ENCODE peak calls at places on chromosomes 16 and 17, in six cellular contexts. X, C, Q, N, L and G are unnamed samples. For H3K4me1, the result is how much of the 10 kb centered on the place peaks cover.

GRCh38 chr16:67884684-67885083 is at the start of gene NRN1L:
- DNase-seq in X (peak), C (peak), Q (peak), N (peak), L (no peak), G (peak)

GRCh38 chr17:6752068-6752909 is 3.6 kb upstream of the XAF1 start:
- DNase-seq in X (no peak), C (no peak), Q (peak), N (no peak), L (no peak), G (no peak)

GRCh38 chr17:77345260-77345910 is 204.6 kb downstream of the SEC14L1 start:
- DNase-seq in X (peak), C (no peak), Q (peak), N (no peak), L (no peak), G (no peak)

GRCh38 chr16:58727028-58727781 is 6.9 kb downstream of the GOT2 start:
- DNase-seq in X (no peak), C (no peak), Q (no peak), N (no peak), L (no peak), G (no peak)

GRCh38 chr16:85399583-85400284 is 213.4 kb upstream of the GSE1 start:
- DNase-seq in X (no peak), C (no peak), Q (no peak), N (peak), L (peak), G (peak)

GRCh38 chr17:79940381-79941087 is 95.1 kb downstream of the TBC1D16 start:
- DNase-seq in X (no peak), C (no peak), Q (no peak), N (no peak), L (peak), G (peak)

GRCh38 chr17:44363613-44364159 is at the start of gene FAM171A2:
- DNase-seq in X (no peak), C (peak), Q (no peak), N (peak), L (peak), G (peak)

GRCh38 chr16:4263504-4264436 is 9.1 kb downstream of the TFAP4 start:
- DNase-seq in X (peak), C (peak), Q (peak), N (peak), L (peak), G (peak)

GRCh38 chr17:36152639-36153120 is 23.8 kb downstream of the TBC1D3B start:
- DNase-seq in X (no peak), C (no peak), Q (no peak), N (no peak), L (no peak), G (no peak)

GRCh38 chr17:65290616-65291015 is 153.4 kb downstream of the RGS9 start:
- DNase-seq in X (no peak), C (no peak), Q (no peak), N (no peak), L (no peak), G (no peak)

GRCh38 chr16:58444265-58444664 is 52.0 kb downstream of the GINS3 start:
- DNase-seq in X (no peak), C (no peak), Q (no peak), N (no peak), L (no peak), G (no peak)

GRCh38 chr16:47139561-47140185 is 4.1 kb downstream of the NETO2 start:
- DNase-seq in X (no peak), C (no peak), Q (no peak), N (no peak), L (no peak), G (no peak)

GRCh38 chr17:3657874-3658783 is 10.2 kb downstream of the TAX1BP3 start:
- DNase-seq in X (no peak), C (no peak), Q (no peak), N (no peak), L (no peak), G (no peak)

GRCh38 chr17:48003686-48004120 is 32.8 kb downstream of the CDK5RAP3 start:
- DNase-seq in X (no peak), C (peak), Q (no peak), N (no peak), L (no peak), G (no peak)

GRCh38 chr16:20327444-20328041 is at the start of gene GP2:
- DNase-seq in X (no peak), C (peak), Q (no peak), N (no peak), L (peak), G (no peak)

GRCh38 chr16:81697321-81697885 is 81.7 kb upstream of the PLCG2 start:
- DNase-seq in X (no peak), C (peak), Q (no peak), N (peak), L (peak), G (peak)

GRCh38 chr16:69329369-69330285 is 761 bp downstream of the PDF start:
- DNase-seq in X (no peak), C (peak), Q (no peak), N (no peak), L (peak), G (peak)

GRCh38 chr16:3022208-3022696 is 1.5 kb downstream of the HCFC1R1 start:
- DNase-seq in X (peak), C (peak), Q (peak), N (peak), L (peak), G (peak)

GRCh38 chr17:69551212-69552010 is 136.9 kb downstream of the MAP2K6 start:
- DNase-seq in X (no peak), C (no peak), Q (no peak), N (no peak), L (no peak), G (no peak)

GRCh38 chr17:51371732-51372151 is 111.4 kb downstream of the UTP18 start:
- DNase-seq in X (no peak), C (peak), Q (no peak), N (no peak), L (no peak), G (peak)

GRCh38 chr16:85125570-85126382 is 13.5 kb upstream of the CIBAR2 start:
- DNase-seq in X (no peak), C (no peak), Q (no peak), N (peak), L (peak), G (no peak)

GRCh38 chr17:71472809-71473789 is 647.7 kb upstream of the SOX9 start:
- DNase-seq in X (no peak), C (peak), Q (no peak), N (no peak), L (no peak), G (peak)

GRCh38 chr17:5120036-5120435 is 4.2 kb downstream of the USP6 start:
- DNase-seq in X (no peak), C (no peak), Q (no peak), N (no peak), L (peak), G (no peak)

GRCh38 chr16:81004646-81005353 is 1.9 kb downstream of the CMC2 start:
- DNase-seq in X (no peak), C (peak), Q (no peak), N (no peak), L (no peak), G (no peak)

GRCh38 chr17:76968707-76969597 is 100.7 kb downstream of the MGAT5B start:
- DNase-seq in X (no peak), C (peak), Q (peak), N (no peak), L (no peak), G (peak)

GRCh38 chr16:89113152-89113547 is 19.5 kb downstream of the ACSF3 start:
- DNase-seq in X (no peak), C (no peak), Q (no peak), N (peak), L (no peak), G (no peak)

GRCh38 chr17:56913000-56913866 is 616 bp downstream of the TRIM25 start:
- DNase-seq in X (no peak), C (peak), Q (no peak), N (no peak), L (peak), G (no peak)

GRCh38 chr16:24525970-24526559 is 13.3 kb upstream of the RBBP6 start:
- DNase-seq in X (no peak), C (no peak), Q (peak), N (no peak), L (no peak), G (peak)

GRCh38 chr17:58487589-58488427 is at the start of gene HSF5:
- DNase-seq in X (no peak), C (no peak), Q (no peak), N (peak), L (peak), G (no peak)

GRCh38 chr17:75830168-75831031 is 13.8 kb downstream of the UNC13D start:
- DNase-seq in X (no peak), C (peak), Q (no peak), N (no peak), L (peak), G (no peak)

GRCh38 chr16:69709456-69710084 is 16.8 kb downstream of the NQO1 start:
- DNase-seq in X (no peak), C (peak), Q (no peak), N (no peak), L (no peak), G (no peak)

GRCh38 chr17:29982991-29983390 is 41.6 kb downstream of the EFCAB5 start:
- DNase-seq in X (no peak), C (no peak), Q (no peak), N (no peak), L (no peak), G (no peak)

GRCh38 chr17:70622382-70623260 is 453.3 kb downstream of the KCNJ2 start:
- DNase-seq in X (no peak), C (peak), Q (peak), N (peak), L (no peak), G (peak)

DNA sequence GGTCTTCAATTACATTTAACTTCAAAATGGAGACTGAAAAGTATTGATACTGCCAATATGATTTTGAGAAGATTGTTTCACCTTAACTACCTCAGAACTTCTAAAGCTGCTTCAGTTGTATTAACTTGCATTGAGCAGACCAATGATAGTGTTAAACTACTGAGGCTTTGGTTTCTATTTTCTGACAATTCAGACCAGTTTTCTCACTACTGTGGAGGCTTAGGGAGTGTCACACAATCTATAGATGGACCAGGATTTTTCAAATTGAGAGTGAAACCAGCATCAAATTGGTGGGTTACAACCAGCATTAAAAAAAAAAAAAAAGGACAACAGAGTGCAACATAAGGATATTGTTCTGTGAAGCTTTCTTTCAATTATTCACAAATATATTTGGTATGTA is 21.2 kb downstream of the COG1 start:
- DNase-seq in X (no peak), C (no peak), Q (no peak), N (no peak), L (no peak), G (no peak)
- H3K4me3 ChIP-seq in X (no peak), C (no peak), Q (no peak), N (no peak), L (no peak), G (no peak)

GRCh38 chr16:70737377-70738082 is 51.7 kb upstream of the MTSS2 start:
- DNase-seq in X (peak), C (no peak), Q (peak), N (peak), L (no peak), G (no peak)
- H3K4me1 ChIP-seq in X (under half), C (under half), Q (under half), N (half or more), L (under half), G (under half)

GRCh38 chr17:39169101-39169500 is 3.1 kb upstream of the ARL5C start:
- DNase-seq in X (no peak), C (no peak), Q (no peak), N (no peak), L (no peak), G (no peak)
- H3K4me3 ChIP-seq in X (no peak), C (no peak), Q (no peak), N (no peak), L (no peak), G (no peak)

DNA sequence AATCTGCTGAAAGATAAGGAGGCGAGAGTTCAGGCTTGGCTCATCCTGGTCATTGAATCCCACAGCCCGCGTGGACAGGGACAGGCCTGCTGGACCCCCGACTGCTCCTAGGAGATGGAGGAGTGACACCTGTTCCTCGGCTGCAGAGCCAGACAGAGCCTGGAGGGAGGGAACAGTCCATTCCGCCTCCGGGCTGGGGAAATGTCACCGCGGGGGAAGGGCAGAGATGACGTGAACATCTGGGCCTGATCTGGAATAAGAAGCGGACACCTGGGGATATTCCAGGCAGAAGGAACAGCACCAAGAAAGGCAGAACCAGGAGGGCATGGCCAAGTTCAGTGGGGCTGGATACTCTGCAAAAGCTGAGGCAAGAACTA is 1.5 kb downstream of the ZNF747 start:
- DNase-seq in X (no peak), C (no peak), Q (no peak), N (no peak), L (no peak), G (no peak)
- H3K4me1 ChIP-seq in X (under half), C (under half), Q (under half), N (under half), L (under half), G (under half)

GRCh38 chr17:40287494-40288369 is at the start of gene CDC6:
- DNase-seq in X (peak), C (peak), Q (peak), N (peak), L (peak), G (peak)
- H3K4me3 ChIP-seq in X (peak), C (peak), Q (peak), N (peak), L (peak), G (peak)